ENCODE peak calls at places on chromosome 4, in ten cellular contexts. H is B cell, X is heart left ventricle, U is mesothelial cell of epicardium, N is WERI-Rb-1, Z is omental fat pad, J is brain microvascular endothelial cell, M is neural crest cell, C is kidney epithelial cell, L is AG10803. T is an unnamed sample.

GRCh38 chr4:7867701-7868429 is 71.8 kb downstream of the AFAP1 start:
- DNase-seq in X (no peak), N (no peak), H (no peak), M (no peak), U (no peak), Z (no peak), L (no peak), C (no peak), J (peak; percentile 25), T (no peak)

GRCh38 chr4:87975466-87975865 is at the start of gene SPP1:
- DNase-seq in C (peak; percentile 91), J (peak; percentile 18), N (no peak), X (no peak), Z (no peak), L (no peak), H (peak; percentile 13), U (no peak), M (peak; percentile 32), T (no peak)

GRCh38 chr4:151960449-151961246 is 199.8 kb upstream of the GATB start:
- DNase-seq in M (no peak), C (no peak), N (no peak), U (no peak), Z (no peak), L (no peak), X (no peak), J (no peak), H (no peak), T (no peak)

GRCh38 chr4:25367004-25367621 is 9.9 kb upstream of the ANAPC4 start:
- DNase-seq in L (peak; percentile 54), U (no peak), J (no peak), X (no peak), H (peak; percentile 50), M (no peak), C (no peak), Z (no peak), N (no peak), T (no peak)

GRCh38 chr4:8295471-8295870 is 25.9 kb downstream of the HTRA3 start:
- DNase-seq in U (no peak), M (no peak), Z (no peak), L (no peak), H (no peak), X (peak; percentile 32), C (no peak), J (no peak), N (no peak), T (no peak)

GRCh38 chr4:110959041-110959643 is 336.3 kb upstream of the PITX2 start:
- DNase-seq in J (no peak), H (no peak), M (no peak), X (no peak), Z (no peak), C (no peak), L (peak; percentile 62), U (no peak), N (no peak), T (no peak)

GRCh38 chr4:13966241-13967195 is 339.0 kb upstream of the BOD1L1 start:
- DNase-seq in Z (no peak), J (peak; percentile 87), C (peak; percentile 45), H (no peak), L (peak; percentile 70), M (no peak), N (no peak), U (no peak), X (no peak), T (no peak)

GRCh38 chr4:155442267-155443105 is 65.7 kb upstream of the MAP9 start:
- DNase-seq in Z (peak; percentile 82), L (peak; percentile 59), H (peak; percentile 56), X (peak; percentile 90), J (peak; percentile 79), N (peak; percentile 75), C (no peak), U (peak; percentile 84), M (peak; percentile 78), T (peak; percentile 92)

GRCh38 chr4:8477095-8477635 is 36.6 kb downstream of the TRMT44 start:
- DNase-seq in N (no peak), M (no peak), Z (no peak), X (no peak), U (no peak), H (no peak), L (no peak), C (no peak), J (no peak), T (no peak)

GRCh38 chr4:70564033-70564432 is 28.0 kb upstream of the AMBN start:
- DNase-seq in N (peak; percentile 87), J (no peak), L (no peak), C (no peak), U (no peak), H (no peak), M (no peak), Z (no peak), X (no peak), T (no peak)

GRCh38 chr4:150039790-150040189 is 38.5 kb upstream of the DCLK2 start:
- DNase-seq in H (peak; percentile 60), X (no peak), J (no peak), M (no peak), U (no peak), Z (no peak), C (no peak), L (no peak), N (no peak), T (no peak)

GRCh38 chr4:95547708-95548471 is 883 bp downstream of the UNC5C start:
- DNase-seq in M (peak; percentile 41), U (peak; percentile 50), X (peak; percentile 71), L (peak; percentile 2), J (peak; percentile 9), Z (no peak), N (peak; percentile 45), H (no peak), C (no peak), T (no peak)

GRCh38 chr4:139279723-139280620 is at the start of gene MGARP:
- DNase-seq in N (no peak), H (peak; percentile 49), J (no peak), M (peak; percentile 26), C (no peak), L (no peak), U (peak; percentile 58), Z (no peak), X (peak; percentile 61), T (peak; percentile 85)

GRCh38 chr4:128776794-128777216 is 32.7 kb upstream of the JADE1 start:
- DNase-seq in U (peak; percentile 42), L (peak; percentile 96), J (peak; percentile 96), H (no peak), Z (peak; percentile 51), C (peak; percentile 98), X (peak; percentile 82), N (no peak), M (no peak), T (no peak)

GRCh38 chr4:2243682-2244380 is 1.9 kb upstream of the HAUS3 start:
- DNase-seq in J (no peak), X (no peak), Z (no peak), M (peak; percentile 41), C (no peak), H (peak; percentile 23), U (no peak), L (peak; percentile 35), N (peak; percentile 63), T (no peak)

GRCh38 chr4:121054373-121054772 is 18.0 kb downstream of the NDNF start:
- DNase-seq in C (no peak), N (no peak), U (no peak), M (no peak), X (no peak), J (no peak), Z (no peak), L (no peak), H (no peak), T (no peak)

GRCh38 chr4:121053601-121054143 is 18.7 kb downstream of the NDNF start:
- DNase-seq in L (peak; percentile 72), C (no peak), X (no peak), U (no peak), M (no peak), J (peak; percentile 40), H (no peak), N (no peak), Z (no peak), T (no peak)

GRCh38 chr4:121048165-121048564 is 24.2 kb downstream of the NDNF start:
- DNase-seq in X (no peak), U (no peak), N (no peak), L (no peak), C (no peak), M (no peak), J (no peak), Z (no peak), H (no peak), T (no peak)

GRCh38 chr4:121049072-121049599 is 23.2 kb downstream of the NDNF start:
- DNase-seq in U (no peak), L (no peak), C (no peak), X (no peak), M (no peak), H (no peak), N (no peak), J (no peak), Z (no peak), T (no peak)

GRCh38 chr4:121050251-121050650 is 22.1 kb downstream of the NDNF start:
- DNase-seq in N (no peak), U (no peak), C (no peak), Z (no peak), X (no peak), L (no peak), H (no peak), J (no peak), M (no peak), T (no peak)
- TF ChIP-seq CTCF in N (peak; percentile 31), U (no peak), C (peak; percentile 26), Z (no peak), X (peak; percentile 39), L (peak; percentile 44), H (no peak), J (peak; percentile 43), M (peak; percentile 58), T (peak; percentile 60)

GRCh38 chr4:121421594-121421993 is 40.8 kb upstream of the QRFPR start:
- DNase-seq in U (no peak), X (no peak), N (peak; percentile 26), J (no peak), M (no peak), Z (no peak), L (no peak), C (no peak), H (no peak), T (no peak)
- TF ChIP-seq CTCF in U (peak; percentile 19), X (peak; percentile 50), N (peak; percentile 66), J (peak; percentile 22), M (peak; percentile 55), Z (no peak), L (peak; percentile 35), C (peak; percentile 27), H (no peak), T (peak; percentile 15)

DNA sequence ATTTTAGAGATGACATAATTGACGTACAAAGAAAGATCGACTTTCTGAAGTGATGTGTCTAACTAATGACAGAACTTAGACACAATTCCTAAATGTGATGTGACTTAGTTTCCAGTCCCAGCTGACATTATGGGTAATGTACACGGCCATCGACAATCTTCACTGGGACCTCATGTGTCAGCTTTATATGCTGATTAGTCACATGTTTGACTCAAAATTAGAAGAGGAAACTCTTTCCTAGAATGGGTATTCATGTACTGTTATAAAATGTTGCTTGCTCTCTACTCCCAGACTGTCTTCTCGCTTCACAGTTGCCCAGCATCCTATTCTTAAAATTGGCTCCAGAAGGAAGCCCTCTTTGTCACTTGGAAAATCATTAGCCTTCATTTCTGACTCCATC is 554.8 kb downstream of the INPP4B start:
- DNase-seq in N (no peak), J (no peak), X (no peak), M (no peak), Z (no peak), U (no peak), H (no peak), C (no peak), L (no peak), T (no peak)
- TF ChIP-seq CTCF in N (no peak), J (no peak), X (no peak), M (no peak), Z (no peak), U (no peak), H (no peak), C (no peak), L (no peak), T (no peak)

GRCh38 chr4:48269861-48270515 is 350 bp upstream of the TEC start:
- DNase-seq in H (peak; percentile 95), J (peak; percentile 59), L (peak; percentile 53), N (peak; percentile 95), Z (peak; percentile 89), M (peak; percentile 64), X (peak; percentile 96), U (peak; percentile 79), C (no peak), T (peak; percentile 85)
- TF ChIP-seq CTCF in H (peak; percentile 23), J (peak; percentile 60), L (peak; percentile 30), N (no peak), Z (no peak), M (peak; percentile 47), X (peak; percentile 37), U (no peak), C (peak; percentile 32), T (peak; percentile 35)